ENCODE peak calls at places on chromosomes 6 and 20, in nine cellular contexts. P, Y, V, U, L, D, S, W and G are unnamed samples.

GRCh38 chr6:88815491-88815890 is 147.9 kb downstream of the RNGTT start:
- DNase-seq in P (no peak), L (peak; percentile 2), U (peak; percentile 26), V (no peak), D (no peak), S (no peak), Y (no peak), W (no peak), G (no peak)

GRCh38 chr20:44066645-44067606 is 120.1 kb downstream of the JPH2 start:
- DNase-seq in U (no peak), L (no peak), W (no peak), D (no peak), V (no peak), P (no peak), S (no peak), Y (no peak), G (no peak)

GRCh38 chr6:72922401-72922800 is 300.5 kb downstream of the KCNQ5 start:
- DNase-seq in V (no peak), U (no peak), Y (no peak), L (no peak), P (no peak), D (no peak), W (no peak), S (no peak), G (no peak)

GRCh38 chr6:22544469-22544868 is 24.9 kb upstream of the HDGFL1 start:
- DNase-seq in L (no peak), P (no peak), U (no peak), S (no peak), Y (no peak), V (no peak), W (no peak), D (no peak), G (no peak)

GRCh38 chr20:48143435-48144081 is 358.3 kb upstream of the SULF2 start:
- DNase-seq in D (no peak), W (no peak), L (no peak), V (no peak), P (no peak), U (no peak), Y (no peak), S (no peak), G (no peak)

GRCh38 chr6:21559238-21559637 is 34.3 kb upstream of the SOX4 start:
- DNase-seq in W (no peak), L (no peak), S (no peak), Y (no peak), P (no peak), U (no peak), V (no peak), D (no peak), G (no peak)

GRCh38 chr20:3876676-3877075 is 12.5 kb upstream of the PANK2 start:
- DNase-seq in S (no peak), P (no peak), Y (no peak), L (no peak), U (peak; percentile 62), W (no peak), D (no peak), V (no peak), G (no peak)

GRCh38 chr20:51062065-51062464 is 39.2 kb upstream of the KCNG1 start:
- DNase-seq in D (no peak), P (no peak), W (no peak), Y (no peak), S (no peak), U (no peak), L (no peak), V (no peak), G (no peak)

GRCh38 chr20:51768759-51769517 is 748 bp upstream of the ATP9A start:
- DNase-seq in W (no peak), U (peak; percentile 21), D (no peak), S (peak; percentile 20), V (no peak), P (no peak), L (no peak), Y (no peak), G (no peak)

GRCh38 chr6:110232456-110232855 is 52.2 kb downstream of the CDC40 start:
- DNase-seq in W (no peak), V (no peak), L (no peak), P (no peak), Y (no peak), U (no peak), S (no peak), D (no peak), G (no peak)

GRCh38 chr6:164034602-164035140 is 620.2 kb downstream of the QKI start:
- DNase-seq in P (no peak), W (no peak), D (no peak), U (no peak), S (no peak), Y (no peak), L (no peak), V (no peak), G (no peak)

GRCh38 chr20:33250666-33251065 is 14.9 kb downstream of the BPIFA1 start:
- DNase-seq in W (no peak), P (no peak), V (no peak), D (no peak), S (no peak), U (no peak), Y (no peak), L (no peak), G (no peak)

GRCh38 chr6:156777866-156778614 is 862 bp downstream of the ARID1B start:
- DNase-seq in D (peak; percentile 47), S (peak; percentile 64), U (peak; percentile 48), W (peak; percentile 29), P (no peak), V (peak; percentile 21), Y (peak; percentile 56), L (peak; percentile 61), G (peak; percentile 77)

GRCh38 chr6:73263570-73263909 is 544 bp upstream of the KHDC1 start:
- DNase-seq in P (no peak), D (no peak), U (no peak), V (no peak), Y (no peak), L (no peak), S (no peak), W (no peak), G (no peak)

GRCh38 chr20:7748624-7749023 is 191.6 kb downstream of the HAO1 start:
- DNase-seq in L (no peak), P (no peak), D (no peak), V (no peak), S (no peak), W (no peak), U (no peak), Y (no peak), G (no peak)

GRCh38 chr6:105035299-105035698 is 78.4 kb downstream of the LIN28B start:
- DNase-seq in W (no peak), P (no peak), V (no peak), S (no peak), U (no peak), Y (no peak), D (no peak), L (no peak), G (no peak)

GRCh38 chr6:111551521-111552231 is 54.0 kb downstream of the TRAF3IP2 start:
- DNase-seq in Y (peak; percentile 75), U (peak; percentile 76), D (peak; percentile 59), P (no peak), W (no peak), S (no peak), L (no peak), V (no peak), G (no peak)
- H3K27ac ChIP-seq in Y (peak overlapping the region; percentile 81), U (peak overlapping the region; percentile 28), D (peak overlapping the region; percentile 74), P (no peak overlapping the region), W (peak overlapping the region; percentile 13), S (peak overlapping the region; percentile 74), L (no peak overlapping the region), V (peak overlapping the region; percentile 87), G (peak overlapping the region; percentile 1)

DNA sequence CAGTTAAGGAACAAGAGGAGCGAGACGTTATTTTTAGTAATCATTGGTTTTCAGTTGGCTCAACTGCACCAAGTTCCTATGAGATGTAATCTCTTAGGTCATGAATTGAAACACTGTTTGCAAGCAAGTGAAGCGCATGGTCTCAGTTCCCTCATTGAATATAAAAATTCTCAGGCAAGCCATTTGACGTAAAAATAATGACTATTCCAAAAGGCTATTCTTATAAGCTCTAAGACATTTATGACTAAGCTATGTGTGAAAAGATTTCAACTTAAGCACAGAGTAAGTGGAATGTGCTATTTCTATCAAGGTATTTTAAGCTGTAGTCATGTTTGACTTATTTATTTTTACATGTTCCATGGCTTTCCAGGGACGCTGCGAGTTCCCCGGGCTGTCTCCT is 248.5 kb downstream of the THBS2 start:
- DNase-seq in D (no peak), S (no peak), W (no peak), Y (no peak), V (no peak), U (no peak), L (no peak), P (no peak), G (no peak)
- H3K9me3 ChIP-seq in D (no peaks in the 10 kb centered on the region), S (no peaks in the 10 kb centered on the region), W (no peaks in the 10 kb centered on the region), Y (no peaks in the 10 kb centered on the region), V (no peaks in the 10 kb centered on the region), U (peaks cover 1% of the 10 kb centered on the region), L (no peaks in the 10 kb centered on the region), P (peaks cover 7% of the 10 kb centered on the region), G (no peaks in the 10 kb centered on the region)

GRCh38 chr6:24664049-24664987 is 2.4 kb downstream of the TDP2 start:
- DNase-seq in W (no peak), S (no peak), D (peak; percentile 39), U (no peak), L (no peak), Y (no peak), P (no peak), V (no peak), G (peak; percentile 61)

GRCh38 chr6:24663198-24663597 is 3.5 kb downstream of the TDP2 start:
- DNase-seq in P (no peak), D (no peak), W (no peak), U (no peak), Y (no peak), V (no peak), L (no peak), S (no peak), G (no peak)

GRCh38 chr6:24660100-24660499 is 6.6 kb downstream of the TDP2 start:
- DNase-seq in S (no peak), U (no peak), Y (no peak), P (no peak), V (no peak), W (no peak), L (peak; percentile 36), D (no peak), G (no peak)

GRCh38 chr6:24659547-24659946 is 7.2 kb downstream of the TDP2 start:
- DNase-seq in S (no peak), W (no peak), P (no peak), L (peak; percentile 64), U (no peak), Y (no peak), V (no peak), D (no peak), G (no peak)

DNA sequence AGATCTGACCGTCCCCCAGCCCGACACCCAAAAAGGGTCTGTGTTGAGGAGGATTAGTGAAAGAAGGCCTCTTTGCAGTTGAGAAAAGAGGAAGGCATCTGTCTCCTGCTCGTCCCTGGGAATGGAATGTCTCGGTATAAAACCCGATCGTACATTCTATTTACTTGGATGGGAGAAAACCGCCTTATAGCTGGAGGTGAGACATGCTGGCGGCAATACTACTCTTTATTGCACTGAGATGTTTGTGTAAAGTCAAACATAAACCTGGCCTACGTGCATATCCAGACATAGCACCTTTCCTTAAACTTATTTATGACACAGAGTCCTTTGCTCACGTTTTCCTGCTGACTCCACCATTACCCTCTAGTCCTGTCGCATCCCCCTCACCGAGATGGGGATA is 4.5 kb downstream of the TDP2 start:
- DNase-seq in P (no peak), S (no peak), L (no peak), Y (no peak), W (no peak), V (no peak), U (no peak), D (peak; percentile 30), G (no peak)
- TF ChIP-seq POLR2A in P (no peak), S (no peak), L (no peak), Y (no peak), W (no peak), V (no peak), U (no peak), D (peak; percentile 15), G (no peak)

GRCh38 chr20:41249371-41249770 is 68.2 kb downstream of the ZHX3 start:
- DNase-seq in P (no peak), W (peak; percentile 67), D (peak; percentile 45), L (peak; percentile 18), U (peak; percentile 92), Y (peak; percentile 93), V (peak; percentile 50), S (peak; percentile 61), G (no peak)
- H3K27ac ChIP-seq in P (no peak overlapping the region), W (peak overlapping the region; percentile 89), D (peak overlapping the region; percentile 82), L (peak overlapping the region; percentile 14), U (peak overlapping the region; percentile 99), Y (peak overlapping the region; percentile 89), V (peak overlapping the region; percentile 83), S (peak overlapping the region; percentile 89), G (peak overlapping the region; percentile 57)